ENCODE peak calls at places on chromosome 13, in seven cellular contexts. B is RPMI7951; D is stimulated activated CD8-positive, alpha-beta memory T cell treated with anti-CD3 and anti-CD28 coated beads, Interleukin-15, amount 100 ng/mL, for 4 hours; F is NCI-H2107; Y is midbrain; M is stimulated activated CD4-positive, alpha-beta T cell treated with anti-CD3 and anti-CD28 coated beads, Interleukin-4, amount 100 ng/mL, for 48 hours; S is cardiac fibroblast. X is an unnamed sample.

GRCh38 chr13:98481511-98481951 is 95.4 kb downstream of the STK24 start:
- DNase-seq in B (no peak), D (no peak), F (no peak), Y (no peak), M (no peak), S (no peak), X (no peak)

GRCh38 chr13:90008707-90009149 is 1338.8 kb upstream of the MIR17HG start:
- DNase-seq in B (no peak), D (no peak), F (no peak), Y (no peak), M (no peak), S (no peak), X (no peak)

GRCh38 chr13:37105251-37105714 is at the start of gene CSNK1A1L:
- DNase-seq in B (no peak), D (no peak), F (no peak), Y (no peak), M (no peak), S (no peak), X (no peak)

GRCh38 chr13:97490702-97491307 is 56.8 kb downstream of the RAP2A start:
- DNase-seq in B (no peak), D (no peak), F (no peak), Y (no peak), M (no peak), S (no peak), X (no peak)

GRCh38 chr13:98485561-98485960 is 91.3 kb downstream of the STK24 start:
- DNase-seq in B (peak; percentile 13), D (no peak), F (no peak), Y (no peak), M (no peak), S (no peak), X (no peak)

GRCh38 chr13:72284791-72285190 is 417.8 kb upstream of the DACH1 start:
- DNase-seq in B (peak; percentile 37), D (no peak), F (no peak), Y (no peak), M (no peak), S (no peak), X (no peak)

GRCh38 chr13:23674795-23675640 is 104.8 kb downstream of the TNFRSF19 start:
- DNase-seq in B (peak; percentile 55), D (no peak), F (no peak), Y (no peak), M (no peak), S (peak; percentile 52), X (no peak)

GRCh38 chr13:78601124-78601885 is 2.0 kb downstream of the POU4F1 start:
- DNase-seq in B (no peak), D (no peak), F (no peak), Y (no peak), M (no peak), S (peak; percentile 27), X (no peak)

GRCh38 chr13:113926951-113927660 is 46.8 kb downstream of the C13orf46 start:
- DNase-seq in B (peak; percentile 42), D (no peak), F (no peak), Y (no peak), M (no peak), S (no peak), X (no peak)

GRCh38 chr13:44236370-44236769 is 137.3 kb upstream of the SERP2 start:
- DNase-seq in B (no peak), D (no peak), F (no peak), Y (no peak), M (no peak), S (peak; percentile 46), X (no peak)

GRCh38 chr13:20241593-20241992 is 9.5 kb upstream of the GJB6 start:
- DNase-seq in B (no peak), D (no peak), F (no peak), Y (no peak), M (no peak), S (no peak), X (no peak)

GRCh38 chr13:43786766-43787517 is at the start of gene ENOX1:
- DNase-seq in B (peak; percentile 67), D (no peak), F (peak; percentile 36), Y (peak; percentile 93), M (no peak), S (peak; percentile 86), X (peak; percentile 34)

GRCh38 chr13:34046457-34046856 is 228.5 kb downstream of the RFC3 start:
- DNase-seq in B (peak; percentile 21), D (no peak), F (no peak), Y (no peak), M (no peak), S (no peak), X (no peak)

GRCh38 chr13:113623491-113624234 is 34.3 kb downstream of the ATP4B start:
- DNase-seq in B (peak; percentile 66), D (no peak), F (no peak), Y (no peak), M (no peak), S (no peak), X (no peak)

GRCh38 chr13:101025925-101026324 is 351.3 kb upstream of the TMTC4 start:
- DNase-seq in B (no peak), D (no peak), F (no peak), Y (no peak), M (no peak), S (no peak), X (no peak)

GRCh38 chr13:106472621-106473020 is 62.8 kb downstream of the EFNB2 start:
- DNase-seq in B (no peak), D (no peak), F (no peak), Y (no peak), M (no peak), S (no peak), X (no peak)

GRCh38 chr13:29917573-29918091 is 67.2 kb upstream of the UBL3 start:
- DNase-seq in B (peak; percentile 28), D (no peak), F (no peak), Y (no peak), M (no peak), S (peak; percentile 25), X (no peak)

GRCh38 chr13:41231786-41232185 is 31.6 kb downstream of the MTRF1 start:
- DNase-seq in B (peak; percentile 2), D (no peak), F (no peak), Y (no peak), M (no peak), S (peak; percentile 47), X (no peak)

GRCh38 chr13:110820311-110820710 is 94.6 kb downstream of the ANKRD10 start:
- DNase-seq in B (no peak), D (no peak), F (no peak), Y (no peak), M (no peak), S (no peak), X (no peak)